ENCODE peak calls at places on chromosome 14, in five cellular contexts. M, Z, K, E and B are unnamed samples.
A peak's percentile ranks its signal among the peaks of the same experiment; 100 is the strongest.

GRCh38 chr14:70189678-70190077 is 927 bp upstream of the SLC8A3 start:
- DNase-seq in M (no peak), E (peak; percentile 24), Z (no peak), K (no peak), B (no peak)

GRCh38 chr14:52888159-52888558 is 62.7 kb downstream of the FERMT2 start:
- DNase-seq in E (no peak), M (no peak), K (no peak), Z (no peak), B (no peak)

GRCh38 chr14:53715390-53715730 is 241.3 kb downstream of the BMP4 start:
- DNase-seq in K (peak; percentile 14), M (no peak), Z (no peak), E (no peak), B (no peak)

GRCh38 chr14:91722386-91722785 is 9.5 kb downstream of the CATSPERB start:
- DNase-seq in K (no peak), E (no peak), M (no peak), Z (no peak), B (no peak)

GRCh38 chr14:63308723-63309317 is 9.9 kb downstream of the GPHB5 start:
- DNase-seq in M (no peak), Z (no peak), K (no peak), E (peak; percentile 83), B (no peak)

GRCh38 chr14:100333311-100333710 is 10.2 kb downstream of the SLC25A47 start:
- DNase-seq in E (no peak), Z (no peak), M (no peak), K (no peak), B (no peak)

GRCh38 chr14:68716698-68717097 is 76.2 kb downstream of the ZFP36L1 start:
- DNase-seq in E (peak; percentile 24), M (no peak), Z (no peak), K (no peak), B (no peak)

GRCh38 chr14:93113678-93114067 is 2.1 kb downstream of the ITPK1 start:
- DNase-seq in M (no peak), K (no peak), E (peak; percentile 48), Z (no peak), B (peak; percentile 23)

GRCh38 chr14:66105819-66106218 is 380.4 kb upstream of the CCDC196 start:
- DNase-seq in K (peak; percentile 13), M (no peak), E (no peak), Z (no peak), B (no peak)

GRCh38 chr14:68779761-68780323 is 13.0 kb downstream of the ZFP36L1 start:
- DNase-seq in K (peak; percentile 92), E (no peak), Z (peak; percentile 58), M (no peak), B (peak; percentile 20)

GRCh38 chr14:22418631-22419030 is 170.4 kb downstream of the DAD1 start:
- DNase-seq in Z (no peak), M (no peak), E (no peak), K (no peak), B (no peak)

GRCh38 chr14:71932229-71932951 is at the start of gene RGS6:
- DNase-seq in K (no peak), M (no peak), Z (no peak), E (peak; percentile 92), B (no peak)

GRCh38 chr14:106501898-106502297 is 975.5 kb downstream of the TMEM121 start:
- DNase-seq in Z (no peak), M (no peak), K (no peak), E (no peak), B (no peak)

GRCh38 chr14:77099425-77100167 is 1.5 kb downstream of the CIPC start:
- DNase-seq in Z (no peak), K (peak; percentile 76), M (peak; percentile 56), E (no peak), B (no peak)

GRCh38 chr14:83463500-83464098 is 1929.9 kb upstream of the SEL1L start:
- DNase-seq in M (peak; percentile 49), K (no peak), Z (no peak), E (peak; percentile 80), B (peak; percentile 76)

GRCh38 chr14:50363734-50364113 is 33.0 kb downstream of the CDKL1 start:
- DNase-seq in K (no peak), Z (peak; percentile 24), M (peak; percentile 19), E (no peak), B (no peak)

GRCh38 chr14:103872492-103873113 is 25.2 kb upstream of the PPP1R13B start:
- DNase-seq in M (no peak), Z (no peak), E (peak; percentile 54), K (no peak), B (no peak)

GRCh38 chr14:64971890-64972785 is at the start of gene RAB15:
- DNase-seq in Z (peak; percentile 21), E (peak; percentile 57), K (no peak), M (no peak), B (peak; percentile 51)